ENCODE peak calls at places on chromosomes 6 and 20, in five cellular contexts. T is A673, E is hepatocyte, G is thyroid gland, L is trophoblast cell. Q is an unnamed sample.

GRCh38 chr6:133814797-133815196 is 74.1 kb upstream of the TCF21 start:
- DNase-seq in T (peak; percentile 84), E (no peak), G (no peak), L (peak; percentile 5), Q (no peak)

GRCh38 chr6:129105793-129106192 is 222.9 kb downstream of the LAMA2 start:
- DNase-seq in T (peak; percentile 16), E (no peak), G (no peak), L (no peak), Q (no peak)

GRCh38 chr6:43221046-43221773 is 8.1 kb downstream of the DNPH1 start:
- DNase-seq in T (no peak), E (no peak), G (peak; percentile 31), L (no peak), Q (no peak)

GRCh38 chr20:32446301-32447100 is 88.4 kb downstream of the ASXL1 start:
- DNase-seq in T (no peak), E (no peak), G (peak; percentile 50), L (peak; percentile 16), Q (no peak)

GRCh38 chr6:14811760-14812428 is 434.0 kb upstream of the JARID2 start:
- DNase-seq in T (no peak), E (no peak), G (no peak), L (peak; percentile 65), Q (no peak)

GRCh38 chr20:19958243-19958642 is 58.9 kb upstream of the NAA20 start:
- DNase-seq in T (no peak), E (no peak), G (peak; percentile 42), L (no peak), Q (no peak)

GRCh38 chr6:65402564-65402963 is 304.5 kb downstream of the EYS start:
- DNase-seq in T (no peak), E (no peak), G (no peak), L (no peak), Q (no peak)

GRCh38 chr6:112773217-112773616 is 426.1 kb downstream of the RFPL4B start:
- DNase-seq in T (peak; percentile 49), E (no peak), G (no peak), L (no peak), Q (no peak)

GRCh38 chr6:91082311-91082803 is 495.5 kb upstream of the MAP3K7 start:
- DNase-seq in T (peak; percentile 79), E (no peak), G (no peak), L (peak; percentile 6), Q (no peak)

GRCh38 chr6:136527831-136528230 is 22.4 kb downstream of the MAP7 start:
- DNase-seq in T (no peak), E (no peak), G (no peak), L (no peak), Q (no peak)

GRCh38 chr6:121510568-121511177 is 75.2 kb downstream of the GJA1 start:
- DNase-seq in T (no peak), E (no peak), G (peak; percentile 46), L (no peak), Q (no peak)

GRCh38 chr20:8424986-8425385 is 292.9 kb downstream of the PLCB1 start:
- DNase-seq in T (no peak), E (no peak), G (no peak), L (no peak), Q (no peak)

GRCh38 chr6:88763160-88763559 is 200.3 kb downstream of the RNGTT start:
- DNase-seq in T (no peak), E (no peak), G (no peak), L (peak; percentile 3), Q (no peak)

GRCh38 chr6:29142349-29142748 is 28.4 kb upstream of the OR2J2 start:
- DNase-seq in T (no peak), E (no peak), G (no peak), L (peak; percentile 4), Q (no peak)

GRCh38 chr6:87971605-87972262 is 75.9 kb upstream of the SPACA1 start:
- DNase-seq in T (no peak), E (peak; percentile 57), G (no peak), L (peak; percentile 5), Q (no peak)

GRCh38 chr6:138538390-138539031 is 39.2 kb upstream of the NHSL1 start:
- DNase-seq in T (no peak), E (no peak), G (peak; percentile 77), L (no peak), Q (no peak)

GRCh38 chr6:45212976-45213375 is 115.2 kb upstream of the RUNX2 start:
- DNase-seq in T (peak; percentile 52), E (no peak), G (no peak), L (no peak), Q (no peak)

GRCh38 chr6:144722925-144723324 is 437.8 kb downstream of the UTRN start:
- DNase-seq in T (no peak), E (no peak), G (no peak), L (no peak), Q (no peak)

GRCh38 chr6:122692175-122692598 is 82.0 kb downstream of the PKIB start:
- DNase-seq in T (no peak), E (no peak), G (no peak), L (peak; percentile 34), Q (no peak)

GRCh38 chr20:38426006-38426405 is 9.1 kb downstream of the SNHG17 start:
- DNase-seq in T (peak; percentile 75), E (peak; percentile 37), G (no peak), L (no peak), Q (peak; percentile 70)

GRCh38 chr6:165805067-165805525 is 142.1 kb upstream of the PDE10A start:
- DNase-seq in T (no peak), E (no peak), G (no peak), L (peak; percentile 12), Q (no peak)

GRCh38 chr6:139882977-139883728 is 508.7 kb upstream of the CITED2 start:
- DNase-seq in T (peak; percentile 38), E (no peak), G (no peak), L (no peak), Q (no peak)

GRCh38 chr6:50305660-50306059 is 255.9 kb upstream of the DEFB112 start:
- DNase-seq in T (peak; percentile 3), E (no peak), G (no peak), L (peak; percentile 1), Q (no peak)

GRCh38 chr20:55353206-55353605 is 652.1 kb downstream of the CBLN4 start:
- DNase-seq in T (no peak), E (no peak), G (no peak), L (no peak), Q (no peak)

GRCh38 chr6:105345506-105345905 is 57.4 kb downstream of the PREP start:
- DNase-seq in T (no peak), E (no peak), G (peak; percentile 9), L (no peak), Q (no peak)

GRCh38 chr6:131954775-131955107 is 3.6 kb upstream of the CCN2 start:
- DNase-seq in T (peak; percentile 82), E (peak; percentile 84), G (peak; percentile 70), L (peak; percentile 79), Q (peak; percentile 82)

GRCh38 chr6:165976705-165977104 is 190.9 kb downstream of the TBXT start:
- DNase-seq in T (no peak), E (no peak), G (no peak), L (no peak), Q (no peak)

GRCh38 chr20:11814276-11814675 is 103.4 kb upstream of the BTBD3 start:
- DNase-seq in T (no peak), E (no peak), G (no peak), L (peak; percentile 66), Q (no peak)

GRCh38 chr6:124882580-124883393 is 79.5 kb upstream of the RNF217 start:
- DNase-seq in T (peak; percentile 90), E (no peak), G (no peak), L (peak; percentile 83), Q (no peak)
- H3K27ac ChIP-seq in T (peak overlapping the region; percentile 76), E (no peak overlapping the region), G (no peak overlapping the region), L (peak overlapping the region; percentile 65), Q (no peak overlapping the region)

DNA sequence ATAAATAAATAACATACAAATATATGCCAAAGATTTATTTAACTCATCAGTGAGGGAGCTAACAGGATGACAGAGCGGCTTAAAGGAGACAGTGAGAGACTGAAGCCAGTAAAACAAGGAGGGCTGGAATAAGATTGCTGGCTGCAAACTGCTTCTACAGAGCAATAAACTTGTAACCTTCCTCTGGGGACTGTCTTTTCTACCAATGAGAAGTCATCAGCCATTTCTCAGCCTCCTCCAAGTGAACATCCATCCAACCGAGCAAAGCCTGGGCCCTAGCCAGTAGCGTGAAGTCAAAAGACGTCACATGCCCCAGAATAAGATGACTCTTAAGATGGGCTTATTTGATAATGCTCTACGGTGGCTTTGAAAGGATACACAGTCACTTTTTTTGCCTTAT is 42.5 kb downstream of the CPXM1 start:
- DNase-seq in T (no peak), E (no peak), G (no peak), L (no peak), Q (no peak)
- H3K27me3 ChIP-seq in T (peaks cover 5% of the 10 kb centered on the region), E (peaks cover 19% of the 10 kb centered on the region), G (no peaks in the 10 kb centered on the region), L (peaks cover 6% of the 10 kb centered on the region), Q (peaks cover 3% of the 10 kb centered on the region)

GRCh38 chr6:26576929-26577719 is 19.6 kb upstream of the ABT1 start:
- DNase-seq in T (peak; percentile 88), E (peak; percentile 69), G (no peak), L (peak; percentile 59), Q (no peak)
- H3K27ac ChIP-seq in T (peak overlapping the region; percentile 36), E (no peak overlapping the region), G (no peak overlapping the region), L (no peak overlapping the region), Q (no peak overlapping the region)

DNA sequence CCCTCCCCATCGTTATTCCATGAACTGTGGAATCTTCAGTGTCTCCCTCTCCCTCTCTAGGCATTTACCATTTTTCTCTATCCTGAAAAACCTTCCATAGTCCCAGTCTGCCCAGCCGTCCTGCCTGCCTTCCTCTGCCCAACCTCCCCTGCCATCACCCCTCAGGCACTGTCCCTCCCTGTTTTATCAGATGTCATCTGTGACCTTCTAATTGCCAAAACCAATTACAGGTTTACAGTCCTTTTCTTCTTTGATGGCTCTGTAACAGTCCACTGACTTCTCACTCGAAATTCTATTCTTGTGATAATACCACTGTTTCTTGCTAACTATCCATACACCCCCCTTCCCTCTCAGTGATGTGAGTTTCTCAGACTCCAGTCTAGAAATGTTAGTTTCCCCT is 2.3 kb upstream of the SLC23A2 start:
- DNase-seq in T (no peak), E (no peak), G (no peak), L (no peak), Q (no peak)
- H3K27me3 ChIP-seq in T (no peaks in the 10 kb centered on the region), E (no peaks in the 10 kb centered on the region), G (no peaks in the 10 kb centered on the region), L (no peaks in the 10 kb centered on the region), Q (no peaks in the 10 kb centered on the region)

GRCh38 chr20:41245086-41245707 is 72.3 kb downstream of the ZHX3 start:
- DNase-seq in T (no peak), E (no peak), G (peak; percentile 31), L (no peak), Q (no peak)
- H3K27ac ChIP-seq in T (no peak overlapping the region), E (no peak overlapping the region), G (peak overlapping the region; percentile 95), L (no peak overlapping the region), Q (peak overlapping the region; percentile 86)

DNA sequence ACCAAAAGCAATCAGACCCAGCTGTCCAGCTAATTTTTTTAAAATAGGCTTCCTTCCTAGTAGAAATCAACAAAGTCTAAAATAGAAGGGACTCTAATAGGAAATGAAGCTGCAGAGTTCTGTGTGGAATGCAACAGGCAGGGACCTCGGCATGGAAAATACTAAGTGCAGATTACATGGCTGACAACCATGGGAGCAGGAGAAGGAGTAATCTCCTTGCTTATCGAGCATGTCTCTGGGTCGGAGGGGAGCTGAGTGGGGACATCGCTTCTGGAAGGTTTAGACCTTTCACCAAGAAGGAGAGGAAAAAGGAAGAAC is 16.9 kb upstream of the ZNF831 start:
- DNase-seq in T (no peak), E (no peak), G (no peak), L (no peak), Q (no peak)
- H3K27me3 ChIP-seq in T (peaks cover 3% of the 10 kb centered on the region), E (no peaks in the 10 kb centered on the region), G (no peaks in the 10 kb centered on the region), L (no peaks in the 10 kb centered on the region), Q (no peaks in the 10 kb centered on the region)

Q was measured in ascending aorta.